ENCODE peak calls at places on chromosomes 13 and 19, in nine cellular contexts. T, H, R, F, Y, P, N, W and D are unnamed samples.

GRCh38 chr13:30108913-30109237 is 198.5 kb downstream of the KATNAL1 start:
- DNase-seq in T (no peak), H (peak), R (no peak), F (no peak), Y (no peak), P (no peak), N (peak), W (no peak), D (peak)

GRCh38 chr19:11421607-11422098 is 2.5 kb upstream of the RGL3 start:
- DNase-seq in T (no peak), H (no peak), R (peak), F (no peak), Y (peak), P (peak), N (no peak), W (no peak), D (no peak)

GRCh38 chr19:11420429-11420893 is 1.3 kb upstream of the RGL3 start:
- DNase-seq in T (no peak), H (no peak), R (no peak), F (no peak), Y (peak), P (peak), N (no peak), W (peak), D (no peak)

GRCh38 chr13:48938308-48938943 is 37.3 kb upstream of the FNDC3A start:
- DNase-seq in T (no peak), H (no peak), R (no peak), F (no peak), Y (no peak), P (no peak), N (no peak), W (no peak), D (no peak)

GRCh38 chr13:109381546-109382180 is 404.7 kb downstream of the IRS2 start:
- DNase-seq in T (no peak), H (no peak), R (no peak), F (no peak), Y (no peak), P (peak), N (no peak), W (no peak), D (no peak)

GRCh38 chr19:39410620-39411005 is 1.9 kb upstream of the PLEKHG2 start:
- DNase-seq in T (no peak), H (no peak), R (no peak), F (no peak), Y (no peak), P (peak), N (no peak), W (no peak), D (no peak)

GRCh38 chr13:61413572-61413971 is 2.1 kb downstream of the PCDH20 start:
- DNase-seq in T (no peak), H (no peak), R (no peak), F (no peak), Y (no peak), P (no peak), N (no peak), W (no peak), D (no peak)

GRCh38 chr13:66835040-66835628 is 395.0 kb downstream of the PCDH9 start:
- DNase-seq in T (no peak), H (no peak), R (peak), F (no peak), Y (peak), P (no peak), N (no peak), W (peak), D (no peak)

GRCh38 chr19:22532388-22533310 is 101.5 kb upstream of the ZNF492 start:
- DNase-seq in T (peak), H (peak), R (no peak), F (peak), Y (peak), P (no peak), N (peak), W (no peak), D (no peak)

GRCh38 chr19:43726736-43727592 is 11.1 kb downstream of the IRGC start:
- DNase-seq in T (no peak), H (no peak), R (no peak), F (no peak), Y (peak), P (peak), N (peak), W (no peak), D (no peak)

GRCh38 chr19:18596752-18597157 is 8.2 kb downstream of the REX1BD start:
- DNase-seq in T (no peak), H (no peak), R (peak), F (no peak), Y (peak), P (peak), N (no peak), W (no peak), D (no peak)

GRCh38 chr19:6260912-6261636 is 18.7 kb downstream of the MLLT1 start:
- DNase-seq in T (peak), H (no peak), R (peak), F (no peak), Y (no peak), P (peak), N (no peak), W (no peak), D (no peak)

GRCh38 chr13:60623131-60623530 is 226.1 kb downstream of the TDRD3 start:
- DNase-seq in T (no peak), H (no peak), R (no peak), F (no peak), Y (no peak), P (no peak), N (no peak), W (no peak), D (no peak)

GRCh38 chr13:94344126-94344863 is 135.2 kb downstream of the DCT start:
- DNase-seq in T (no peak), H (no peak), R (no peak), F (no peak), Y (no peak), P (peak), N (no peak), W (no peak), D (no peak)

GRCh38 chr19:805600-806550 is 8.6 kb downstream of the PTBP1 start:
- DNase-seq in T (no peak), H (no peak), R (peak), F (no peak), Y (no peak), P (no peak), N (no peak), W (no peak), D (no peak)

GRCh38 chr19:1421218-1421957 is 14.0 kb downstream of the DAZAP1 start:
- DNase-seq in T (no peak), H (no peak), R (no peak), F (no peak), Y (no peak), P (no peak), N (no peak), W (no peak), D (no peak)

GRCh38 chr13:48233097-48233885 is at the start of gene ITM2B:
- DNase-seq in T (peak), H (no peak), R (peak), F (peak), Y (peak), P (peak), N (peak), W (peak), D (peak)

GRCh38 chr19:36115453-36116343 is at the start of gene TBCB:
- DNase-seq in T (no peak), H (peak), R (no peak), F (peak), Y (peak), P (peak), N (no peak), W (no peak), D (no peak)

GRCh38 chr19:32372726-32373613 is 27.6 kb downstream of the ZNF507 start:
- DNase-seq in T (no peak), H (no peak), R (no peak), F (no peak), Y (no peak), P (no peak), N (no peak), W (no peak), D (no peak)

GRCh38 chr19:45952691-45953505 is 20.8 kb downstream of the NOVA2 start:
- DNase-seq in T (peak), H (no peak), R (no peak), F (no peak), Y (peak), P (peak), N (no peak), W (no peak), D (peak)

GRCh38 chr19:29876414-29876813 is 64.6 kb downstream of the CCNE1 start:
- DNase-seq in T (no peak), H (no peak), R (no peak), F (no peak), Y (no peak), P (no peak), N (no peak), W (no peak), D (no peak)

GRCh38 chr19:29873024-29873800 is 61.4 kb downstream of the CCNE1 start:
- DNase-seq in T (no peak), H (no peak), R (peak), F (peak), Y (peak), P (peak), N (no peak), W (no peak), D (peak)

GRCh38 chr19:29872224-29872731 is 60.5 kb downstream of the CCNE1 start:
- DNase-seq in T (no peak), H (no peak), R (no peak), F (no peak), Y (no peak), P (peak), N (no peak), W (no peak), D (no peak)

GRCh38 chr19:29875931-29876330 is 64.1 kb downstream of the CCNE1 start:
- DNase-seq in T (no peak), H (no peak), R (no peak), F (no peak), Y (no peak), P (no peak), N (no peak), W (no peak), D (no peak)

GRCh38 chr19:29873801-29874575 is 62.2 kb downstream of the CCNE1 start:
- DNase-seq in T (no peak), H (no peak), R (no peak), F (no peak), Y (no peak), P (no peak), N (no peak), W (no peak), D (no peak)
- H3K4me3 ChIP-seq in T (no peak), H (no peak), R (peak), F (peak), Y (peak), P (peak), N (peak), W (peak), D (no peak)

GRCh38 chr19:38203197-38203596 is 20.8 kb downstream of the DPF1 start:
- DNase-seq in T (no peak), H (no peak), R (no peak), F (no peak), Y (no peak), P (no peak), N (no peak), W (no peak), D (no peak)

GRCh38 chr19:38204096-38204495 is 19.9 kb downstream of the DPF1 start:
- DNase-seq in T (no peak), H (no peak), R (no peak), F (no peak), Y (no peak), P (no peak), N (no peak), W (no peak), D (no peak)

GRCh38 chr19:38199340-38199739 is 24.7 kb downstream of the DPF1 start:
- DNase-seq in T (no peak), H (no peak), R (no peak), F (no peak), Y (no peak), P (no peak), N (no peak), W (no peak), D (no peak)

GRCh38 chr19:38202504-38202903 is 21.5 kb downstream of the DPF1 start:
- DNase-seq in T (no peak), H (no peak), R (no peak), F (no peak), Y (no peak), P (no peak), N (no peak), W (no peak), D (no peak)

DNA sequence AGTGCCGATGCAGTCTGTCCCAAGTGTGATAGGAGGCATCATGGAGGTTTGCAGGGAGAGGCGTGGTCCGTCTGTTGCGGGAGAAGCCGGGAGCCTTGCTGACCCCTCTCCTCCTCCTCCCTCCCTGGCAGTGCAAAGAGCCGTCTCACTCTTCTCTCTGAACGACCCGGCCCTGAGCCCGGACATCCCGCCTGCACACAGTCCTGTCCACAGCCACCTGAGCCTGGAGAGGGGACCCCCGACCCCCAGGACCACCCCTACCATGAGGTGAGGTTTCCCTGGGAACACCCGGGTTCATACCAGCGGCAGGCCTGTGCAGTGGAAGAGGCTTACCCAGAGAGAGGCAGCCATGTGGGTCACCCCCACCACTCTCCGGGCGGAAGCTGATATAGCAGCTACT is 22.3 kb downstream of the DPF1 start:
- DNase-seq in T (no peak), H (no peak), R (no peak), F (no peak), Y (no peak), P (no peak), N (no peak), W (no peak), D (no peak)
- H3K4me3 ChIP-seq in T (no peak), H (no peak), R (no peak), F (no peak), Y (no peak), P (no peak), N (no peak), W (no peak), D (no peak)

GRCh38 chr19:14056741-14057356 is 5.0 kb downstream of the PALM3 start:
- DNase-seq in T (no peak), H (no peak), R (no peak), F (no peak), Y (no peak), P (no peak), N (no peak), W (no peak), D (no peak)
- H3K4me3 ChIP-seq in T (peak), H (no peak), R (peak), F (peak), Y (peak), P (peak), N (peak), W (peak), D (peak)

GRCh38 chr13:82010780-82011179 is 1669.9 kb upstream of the SPRY2 start:
- DNase-seq in T (no peak), H (no peak), R (no peak), F (no peak), Y (no peak), P (no peak), N (no peak), W (no peak), D (no peak)

GRCh38 chr13:82011355-82011754 is 1670.4 kb upstream of the SPRY2 start:
- DNase-seq in T (peak), H (no peak), R (no peak), F (no peak), Y (no peak), P (no peak), N (no peak), W (no peak), D (no peak)
- H3K4me3 ChIP-seq in T (no peak), H (no peak), R (no peak), F (no peak), Y (no peak), P (no peak), N (no peak), W (no peak), D (no peak)

DNA sequence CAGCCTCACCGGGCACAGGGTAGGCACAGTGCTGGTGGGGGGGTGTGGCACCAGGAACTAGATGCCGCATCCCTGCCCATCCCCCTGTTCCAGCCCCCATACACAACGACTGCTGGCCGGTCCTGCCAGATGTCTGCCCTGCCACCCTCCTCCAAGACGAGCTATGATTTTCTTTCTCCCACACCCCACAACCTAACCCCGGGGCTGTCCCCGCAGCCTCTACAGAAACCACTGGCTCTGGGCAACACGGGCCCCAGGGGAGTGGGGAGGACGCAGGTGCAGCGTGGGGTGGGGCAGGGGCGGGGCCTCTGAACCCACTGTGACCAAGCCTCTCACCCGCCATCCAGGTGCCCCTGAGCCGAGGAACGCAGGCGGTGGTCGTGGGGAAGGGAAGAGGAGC is 15.5 kb downstream of the PGLS start:
- DNase-seq in T (no peak), H (no peak), R (no peak), F (peak), Y (no peak), P (no peak), N (no peak), W (no peak), D (no peak)
- H3K4me3 ChIP-seq in T (no peak), H (no peak), R (no peak), F (peak), Y (no peak), P (no peak), N (no peak), W (no peak), D (no peak)

GRCh38 chr19:13526552-13526951 is 20.3 kb upstream of the CACNA1A start:
- DNase-seq in T (no peak), H (no peak), R (peak), F (no peak), Y (no peak), P (peak), N (no peak), W (no peak), D (no peak)

GRCh38 chr19:13530720-13531119 is 24.4 kb upstream of the CACNA1A start:
- DNase-seq in T (no peak), H (no peak), R (no peak), F (no peak), Y (no peak), P (no peak), N (no peak), W (no peak), D (no peak)
- H3K4me3 ChIP-seq in T (no peak), H (no peak), R (no peak), F (no peak), Y (no peak), P (no peak), N (no peak), W (no peak), D (no peak)

DNA sequence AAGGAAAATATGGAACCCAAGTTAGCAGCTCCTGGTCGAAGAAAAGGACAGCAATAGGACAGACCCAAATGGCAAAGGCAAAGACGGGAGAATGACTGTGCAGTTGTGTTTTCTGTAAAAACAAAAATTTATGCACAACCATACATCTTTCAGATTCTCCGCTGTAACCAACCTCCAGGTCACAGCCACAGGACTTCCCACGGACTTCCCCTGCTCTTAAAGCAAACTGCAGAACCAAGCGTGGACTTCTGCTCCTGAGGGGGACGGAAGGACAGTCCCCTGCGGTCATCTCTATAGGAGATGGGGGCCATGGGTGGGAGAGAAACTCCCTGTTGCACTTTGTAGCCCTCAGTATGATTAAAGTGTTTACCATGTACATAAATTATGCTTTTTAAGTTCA is 2.5 kb downstream of the GRTP1 start:
- DNase-seq in T (no peak), H (peak), R (no peak), F (no peak), Y (no peak), P (no peak), N (no peak), W (no peak), D (no peak)
- H3K4me3 ChIP-seq in T (no peak), H (no peak), R (no peak), F (no peak), Y (no peak), P (no peak), N (no peak), W (no peak), D (no peak)

GRCh38 chr19:8659905-8660304 is 29.5 kb downstream of the NFILZ start:
- DNase-seq in T (no peak), H (no peak), R (no peak), F (no peak), Y (no peak), P (no peak), N (no peak), W (no peak), D (no peak)

GRCh38 chr19:8655340-8655709 is 24.9 kb downstream of the NFILZ start:
- DNase-seq in T (no peak), H (no peak), R (no peak), F (no peak), Y (no peak), P (no peak), N (no peak), W (no peak), D (peak)

GRCh38 chr19:8657869-8658268 is 27.4 kb downstream of the NFILZ start:
- DNase-seq in T (no peak), H (no peak), R (no peak), F (no peak), Y (no peak), P (no peak), N (no peak), W (no peak), D (no peak)

GRCh38 chr19:8654591-8655339 is 24.3 kb downstream of the NFILZ start:
- DNase-seq in T (peak), H (no peak), R (peak), F (no peak), Y (peak), P (peak), N (no peak), W (no peak), D (peak)
- H3K4me3 ChIP-seq in T (no peak), H (no peak), R (no peak), F (no peak), Y (peak), P (peak), N (no peak), W (no peak), D (peak)

DNA sequence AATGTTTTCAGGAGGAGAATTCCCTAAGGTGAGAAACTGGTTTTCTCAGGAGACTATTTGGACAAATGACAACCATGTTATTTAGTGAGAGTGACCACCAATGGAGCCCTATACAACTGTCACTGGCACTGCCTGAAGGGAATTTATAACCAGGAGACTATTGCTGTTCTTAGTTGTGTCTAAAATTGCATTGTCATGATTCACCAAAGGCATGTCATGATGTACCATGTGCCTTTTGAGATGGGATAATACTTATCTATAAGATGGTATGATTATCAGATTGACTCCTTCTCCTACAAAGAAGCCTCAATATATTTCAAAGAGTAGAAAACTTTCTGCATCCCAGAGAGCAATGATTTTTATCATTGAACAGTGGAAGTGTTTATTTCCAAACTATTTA is 739.4 kb upstream of the GPC6 start:
- DNase-seq in T (no peak), H (no peak), R (no peak), F (no peak), Y (no peak), P (no peak), N (no peak), W (no peak), D (no peak)
- H3K4me3 ChIP-seq in T (no peak), H (no peak), R (no peak), F (no peak), Y (no peak), P (no peak), N (no peak), W (no peak), D (no peak)

GRCh38 chr13:110620596-110620995 is 5.3 kb downstream of the NAXD start:
- DNase-seq in T (no peak), H (no peak), R (no peak), F (no peak), Y (no peak), P (no peak), N (no peak), W (no peak), D (no peak)
- H3K4me3 ChIP-seq in T (no peak), H (no peak), R (no peak), F (no peak), Y (no peak), P (no peak), N (no peak), W (no peak), D (no peak)